ENCODE peak calls at places on chromosomes 2 and 18, in five cellular contexts. K is kidney epithelial cell, T is iPS DF 6.9, N is neuronal stem cell, P is cardiac muscle cell. J is an unnamed sample.

GRCh38 chr2:197183355-197183754 is 127.2 kb downstream of the ANKRD44 start:
- DNase-seq in T (no peak), N (no peak), P (no peak), K (no peak), J (no peak)

GRCh38 chr2:163338270-163338669 is 397.5 kb downstream of the FIGN start:
- DNase-seq in K (no peak), N (no peak), P (no peak), T (no peak), J (no peak)

GRCh38 chr2:46097714-46098480 is 199.3 kb upstream of the EPAS1 start:
- DNase-seq in K (peak), N (no peak), P (peak), T (no peak), J (no peak)

GRCh38 chr2:168603439-168603961 is 147.4 kb downstream of the CERS6 start:
- DNase-seq in N (no peak), T (no peak), K (no peak), P (no peak), J (no peak)

GRCh38 chr2:240460781-240461431 is 25.4 kb downstream of the GPC1 start:
- DNase-seq in K (no peak), P (no peak), N (no peak), T (no peak), J (peak)

GRCh38 chr2:17429130-17429529 is 89.1 kb downstream of the RAD51AP2 start:
- DNase-seq in T (no peak), N (no peak), K (no peak), P (no peak), J (no peak)

GRCh38 chr2:101792208-101792607 is 94.7 kb downstream of the MAP4K4 start:
- DNase-seq in T (no peak), K (no peak), N (no peak), P (no peak), J (no peak)

GRCh38 chr18:36169938-36170337 is 17.4 kb upstream of the MOCOS start:
- DNase-seq in N (no peak), P (no peak), T (no peak), K (no peak), J (no peak)

GRCh38 chr2:152336103-152336853 is 1.3 kb downstream of the FMNL2 start:
- DNase-seq in N (peak), K (no peak), P (peak), T (no peak), J (peak)

GRCh38 chr2:99975386-99975785 is 167.0 kb downstream of the AFF3 start:
- DNase-seq in K (peak), N (no peak), P (no peak), T (no peak), J (no peak)

GRCh38 chr18:58859935-58860334 is 4.7 kb upstream of the ZNF532 start:
- DNase-seq in T (no peak), K (no peak), P (no peak), N (no peak), J (no peak)

GRCh38 chr18:67766930-67767329 is 250.4 kb upstream of the DSEL start:
- DNase-seq in K (peak), P (no peak), T (no peak), N (no peak), J (no peak)

GRCh38 chr2:172299741-172300140 is 127.6 kb upstream of the ITGA6 start:
- DNase-seq in N (no peak), K (no peak), T (no peak), P (no peak), J (no peak)

GRCh38 chr18:56637897-56638231 is 528 bp downstream of the TXNL1 start:
- DNase-seq in P (peak), K (no peak), N (no peak), T (no peak), J (no peak)

GRCh38 chr2:46493241-46493970 is 14.0 kb downstream of the TMEM247 start:
- DNase-seq in T (no peak), K (no peak), P (peak), N (no peak), J (no peak)

DNA sequence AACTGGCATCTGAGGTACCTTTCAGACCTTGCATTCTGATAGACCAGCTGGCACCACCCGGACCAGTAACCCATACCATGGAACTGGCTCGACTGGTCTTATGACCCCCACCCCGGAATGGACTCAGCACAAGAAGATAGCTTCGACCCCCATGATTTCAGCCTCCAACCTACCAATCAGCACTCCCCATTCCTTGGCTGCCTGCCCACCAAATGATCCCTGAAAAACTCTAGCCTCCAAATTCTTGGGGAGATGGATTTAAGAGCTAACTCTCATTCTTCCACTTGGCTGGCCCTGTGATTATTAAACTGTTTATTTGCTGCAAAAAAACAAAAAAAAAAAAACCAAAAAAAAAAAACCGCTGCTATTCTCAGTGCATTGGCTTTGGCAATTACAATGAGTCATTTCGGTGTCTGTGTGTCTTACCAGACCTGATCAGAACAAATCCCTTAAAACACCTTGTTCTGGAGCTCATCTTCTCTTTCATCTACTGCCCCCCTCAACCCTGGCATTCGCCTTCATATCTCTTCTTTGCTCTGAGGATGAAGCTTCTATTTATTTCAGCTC is 60.1 kb upstream of the KIF5C start:
- DNase-seq in K (no peak), T (no peak), P (no peak), N (no peak), J (no peak)
- H3K4me3 ChIP-seq in K (no peak), T (no peak), P (no peak), N (no peak), J (no peak)

DNA sequence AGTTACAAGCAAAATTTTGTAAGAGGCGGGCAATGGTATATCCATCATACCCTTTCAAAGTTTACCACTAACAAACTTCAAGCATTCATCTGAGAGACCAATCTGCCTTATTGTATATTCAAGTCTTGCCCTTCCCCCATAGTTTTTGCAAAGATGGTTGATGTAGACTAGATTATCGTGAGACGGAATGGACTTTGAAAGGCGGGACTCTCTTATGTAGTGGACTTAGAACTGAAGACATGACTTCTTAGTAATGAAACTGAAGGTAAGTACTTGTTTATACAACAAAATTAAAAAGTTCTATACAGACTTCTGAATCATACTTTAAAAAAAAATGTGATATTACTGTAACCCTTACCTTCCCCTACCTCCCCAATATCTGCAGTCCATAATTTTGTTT is 10.4 kb downstream of the AP1S3 start:
- DNase-seq in K (no peak), N (no peak), P (no peak), T (no peak), J (no peak)
- H3K4me3 ChIP-seq in K (no peak), N (no peak), P (no peak), T (no peak), J (no peak)

GRCh38 chr2:66576381-66577330 is 141.7 kb downstream of the MEIS1 start:
- DNase-seq in T (no peak), P (peak), N (no peak), K (no peak), J (peak)

GRCh38 chr2:66578853-66579158 is 143.9 kb downstream of the MEIS1 start:
- DNase-seq in T (no peak), K (no peak), P (no peak), N (no peak), J (no peak)

GRCh38 chr2:66578067-66578852 is 143.3 kb downstream of the MEIS1 start:
- DNase-seq in N (no peak), K (no peak), T (no peak), P (peak), J (peak)

GRCh38 chr2:66575625-66576371 is 140.9 kb downstream of the MEIS1 start:
- DNase-seq in P (peak), N (peak), T (no peak), K (no peak), J (peak)

GRCh38 chr2:66577331-66578041 is 142.6 kb downstream of the MEIS1 start:
- DNase-seq in N (no peak), K (no peak), T (no peak), P (peak), J (peak)
- H3K4me3 ChIP-seq in N (peak), K (no peak), T (peak), P (peak), J (peak)

GRCh38 chr2:202848813-202849212 is 22.8 kb downstream of the ICA1L start:
- DNase-seq in P (no peak), T (no peak), K (no peak), N (no peak), J (no peak)

GRCh38 chr2:202842690-202843089 is 28.9 kb downstream of the ICA1L start:
- DNase-seq in T (no peak), K (no peak), N (no peak), P (no peak), J (no peak)

DNA sequence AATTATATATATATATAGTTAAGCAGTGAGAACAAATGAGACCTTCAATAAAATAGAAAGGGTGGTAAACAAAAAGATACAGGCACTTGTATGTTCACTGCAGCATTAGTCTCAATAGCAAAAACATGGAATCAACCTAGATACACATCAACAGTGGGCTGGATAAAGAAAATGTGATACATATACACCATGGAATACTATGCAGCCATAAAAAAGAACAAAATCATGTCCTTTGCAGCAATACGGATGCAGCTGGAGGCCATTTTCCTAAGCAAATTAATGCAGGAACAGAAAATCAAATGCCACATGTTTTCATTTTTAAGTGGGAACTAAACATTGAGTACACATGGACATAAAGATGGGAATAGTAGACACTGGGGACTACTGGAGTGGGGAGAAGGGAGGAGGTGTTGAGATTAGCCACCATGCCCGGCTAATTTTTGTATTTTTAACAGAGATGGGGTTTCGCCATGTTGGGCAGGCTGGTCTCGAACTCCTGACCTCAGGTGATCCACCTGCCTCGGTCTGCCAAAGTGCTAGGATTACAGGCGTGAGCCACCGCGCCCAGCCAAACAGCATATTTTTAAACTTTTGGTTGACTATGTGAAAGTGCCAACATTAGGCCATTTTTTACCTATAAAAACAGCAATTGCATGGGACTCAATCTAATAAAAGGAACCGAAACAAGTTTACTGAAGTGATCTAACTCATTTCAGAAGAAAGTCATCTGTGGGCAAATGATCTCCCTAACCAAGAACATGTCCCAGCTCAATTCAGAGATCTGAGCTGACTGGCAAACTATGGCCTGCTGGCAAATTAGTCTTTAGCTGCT is 23.7 kb downstream of the ICA1L start:
- DNase-seq in K (no peak), P (no peak), N (no peak), T (no peak), J (no peak)
- H3K4me3 ChIP-seq in K (no peak), P (no peak), N (no peak), T (no peak), J (no peak)

GRCh38 chr2:26873584-26873983 is 25.7 kb downstream of the DPYSL5 start:
- DNase-seq in P (no peak), N (no peak), T (no peak), K (no peak), J (no peak)
- H3K4me3 ChIP-seq in P (no peak), N (no peak), T (no peak), K (no peak), J (no peak)